ENCODE peak calls at places on chromosome 16, in seven cellular contexts. Z, D, X, J, K, Y and H are unnamed samples.
A peak's percentile ranks its signal among the peaks of the same experiment; 100 is the strongest.

GRCh38 chr16:80664226-80664625 is 123.4 kb downstream of the DYNLRB2 start:
- DNase-seq in J (no peak), X (no peak), Z (no peak), D (no peak), Y (no peak), K (no peak), H (no peak)

GRCh38 chr16:2194852-2195315 is 1.5 kb downstream of the CASKIN1 start:
- DNase-seq in K (no peak), D (peak; percentile 54), Z (no peak), Y (peak; percentile 34), J (peak; percentile 69), X (no peak), H (peak; percentile 12)

GRCh38 chr16:82481455-82481854 is 145.3 kb upstream of the CDH13 start:
- DNase-seq in X (no peak), J (no peak), Z (no peak), Y (peak; percentile 1), K (no peak), D (no peak), H (peak; percentile 5)

GRCh38 chr16:71347146-71347545 is 11.4 kb upstream of the CALB2 start:
- DNase-seq in X (no peak), D (no peak), Y (no peak), Z (no peak), K (no peak), J (no peak), H (no peak)

GRCh38 chr16:81315271-81316175 is 761 bp downstream of the GAN start:
- DNase-seq in J (peak; percentile 81), K (peak; percentile 72), X (peak; percentile 29), D (peak; percentile 62), Z (peak; percentile 54), Y (peak; percentile 61), H (peak; percentile 28)

GRCh38 chr16:2820836-2821482 is 3.9 kb downstream of the PRSS21 start:
- DNase-seq in D (no peak), X (peak; percentile 5), K (no peak), J (no peak), Z (no peak), Y (no peak), H (no peak)

GRCh38 chr16:81207076-81207475 is 31.4 kb upstream of the BCO1 start:
- DNase-seq in X (no peak), D (no peak), K (no peak), Y (no peak), J (no peak), Z (no peak), H (no peak)

GRCh38 chr16:66364117-66364958 is 2.2 kb upstream of the CDH5 start:
- DNase-seq in Z (peak; percentile 54), X (peak; percentile 79), J (no peak), D (no peak), Y (peak; percentile 45), K (peak; percentile 79), H (no peak)

GRCh38 chr16:12409700-12410099 is 394.0 kb downstream of the CPPED1 start:
- DNase-seq in D (no peak), Y (no peak), J (no peak), K (no peak), Z (no peak), X (no peak), H (no peak)

GRCh38 chr16:54482892-54483574 is 196.4 kb upstream of the IRX3 start:
- DNase-seq in K (no peak), Y (no peak), X (no peak), J (no peak), D (no peak), Z (no peak), H (no peak)

GRCh38 chr16:82181456-82182185 is 11.6 kb upstream of the MPHOSPH6 start:
- DNase-seq in K (no peak), X (no peak), J (no peak), D (no peak), Z (no peak), Y (no peak), H (no peak)

GRCh38 chr16:66544358-66544757 is 5.6 kb downstream of the TK2 start:
- DNase-seq in D (no peak), J (no peak), K (no peak), Z (no peak), X (no peak), Y (no peak), H (no peak)

GRCh38 chr16:3022697-3023414 is 886 bp downstream of the HCFC1R1 start:
- DNase-seq in Y (no peak), D (no peak), Z (peak; percentile 52), J (no peak), X (peak; percentile 46), K (peak; percentile 84), H (peak; percentile 15)

GRCh38 chr16:56669005-56669839 is at the start of gene MT1H:
- DNase-seq in D (no peak), J (no peak), X (no peak), Z (no peak), Y (no peak), K (no peak), H (no peak)

GRCh38 chr16:58678716-58679115 is 5.9 kb downstream of the SLC38A7 start:
- DNase-seq in K (peak; percentile 67), Y (no peak), J (no peak), Z (no peak), X (no peak), D (peak; percentile 43), H (no peak)

GRCh38 chr16:81238296-81239011 is at the start of gene BCO1:
- DNase-seq in Z (no peak), X (no peak), D (peak; percentile 60), K (no peak), J (peak; percentile 56), Y (peak; percentile 78), H (peak; percentile 37)

GRCh38 chr16:73092236-73092781 is 44.4 kb upstream of the ZFHX3 start:
- DNase-seq in D (no peak), Z (no peak), Y (no peak), K (no peak), X (no peak), J (no peak), H (no peak)

GRCh38 chr16:83245061-83245460 is 562.7 kb upstream of the HSBP1 start:
- DNase-seq in X (no peak), Y (peak; percentile 46), D (no peak), K (no peak), J (no peak), Z (no peak), H (peak; percentile 68)

GRCh38 chr16:72976047-72976746 is 71.7 kb downstream of the ZFHX3 start:
- DNase-seq in D (no peak), Y (no peak), K (no peak), J (peak; percentile 45), X (no peak), Z (no peak), H (no peak)

GRCh38 chr16:49280022-49280741 is 1.5 kb downstream of the CBLN1 start:
- DNase-seq in J (peak; percentile 58), X (no peak), D (no peak), Y (no peak), Z (no peak), K (no peak), H (no peak)

GRCh38 chr16:12225816-12226480 is 249.4 kb downstream of the SNX29 start:
- DNase-seq in Z (no peak), J (no peak), Y (peak; percentile 43), D (peak; percentile 4), K (no peak), X (no peak), H (no peak)

GRCh38 chr16:19419691-19420060 is 2.0 kb downstream of the TMC5 start:
- DNase-seq in J (no peak), Z (no peak), Y (peak; percentile 27), K (no peak), D (peak; percentile 85), X (no peak), H (peak; percentile 29)

DNA sequence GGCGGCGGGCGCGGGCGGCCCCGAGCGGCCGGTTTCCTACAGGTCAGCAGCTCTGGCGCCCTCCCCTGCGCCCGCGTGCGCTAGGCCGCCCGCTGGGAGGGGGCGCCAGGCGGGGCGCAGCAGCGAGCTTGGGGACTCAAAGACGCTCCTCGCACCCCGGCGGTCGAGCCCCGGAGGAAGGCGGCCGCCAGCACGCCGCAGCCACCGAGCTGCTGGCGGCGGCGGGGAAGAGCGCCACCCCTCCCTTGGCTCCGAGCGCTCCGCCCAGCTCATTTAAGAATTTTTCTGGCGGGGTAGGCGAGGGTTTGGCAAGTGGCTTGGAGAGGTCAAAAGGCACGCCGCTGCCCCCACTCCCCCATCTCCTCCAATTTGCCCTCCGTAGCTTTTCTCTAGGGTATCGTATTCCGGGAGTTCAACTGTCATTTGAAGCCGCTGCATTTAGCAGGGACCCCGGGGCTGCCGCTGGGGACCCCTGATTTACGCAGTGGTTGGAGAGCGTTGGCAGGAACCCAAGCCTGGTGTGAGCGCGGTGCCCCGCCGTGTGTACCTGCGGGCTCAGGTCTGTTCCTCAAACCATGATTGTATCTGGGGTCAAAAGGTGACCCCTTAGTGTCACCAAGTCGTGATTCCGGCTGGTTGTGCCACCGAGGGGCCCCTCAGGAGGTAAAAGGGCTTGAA is 59.5 kb upstream of the GSE1 start:
- DNase-seq in J (peak; percentile 81), X (peak; percentile 59), K (peak; percentile 83), D (peak; percentile 41), Z (peak; percentile 64), Y (peak; percentile 59), H (no peak)
- TF ChIP-seq CTCF in J (peak; percentile 18), X (no peak), K (peak; percentile 15), D (peak; percentile 22), Z (peak; percentile 44), Y (no peak), H (no peak)

GRCh38 chr16:22174642-22175041 is 12.3 kb downstream of the SDR42E2 start:
- DNase-seq in J (no peak), Z (no peak), K (no peak), X (no peak), D (no peak), Y (no peak), H (no peak)

GRCh38 chr16:22171953-22172352 is 9.6 kb downstream of the SDR42E2 start:
- DNase-seq in X (no peak), K (no peak), Z (no peak), J (no peak), D (no peak), Y (no peak), H (no peak)
- H3K4me3 ChIP-seq in X (no peak overlapping the region), K (no peak overlapping the region), Z (no peak overlapping the region), J (no peak overlapping the region), D (no peak overlapping the region), Y (no peak overlapping the region), H (no peak overlapping the region)

DNA sequence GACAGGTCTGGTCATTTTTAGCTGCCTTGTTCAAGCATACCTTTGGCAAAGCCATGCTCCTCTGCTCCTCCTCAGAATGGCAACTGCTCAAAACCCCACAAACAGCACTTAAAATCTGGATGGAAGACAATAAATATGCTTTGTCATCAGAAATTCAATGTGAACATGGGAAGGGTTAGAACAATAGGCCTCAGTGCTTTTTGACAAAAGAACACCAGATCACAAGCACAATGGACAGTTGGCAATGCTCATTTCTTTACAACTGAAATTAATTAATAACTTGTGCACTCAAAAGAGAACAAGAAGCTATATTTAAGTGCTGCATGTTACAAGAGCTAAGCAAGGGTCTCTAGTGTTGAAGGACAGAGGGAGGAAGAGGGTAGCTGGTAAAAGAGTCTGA is 495.2 kb downstream of the TOX3 start:
- DNase-seq in Z (no peak), K (no peak), Y (no peak), J (no peak), D (no peak), X (no peak), H (no peak)
- H3K27ac ChIP-seq in Z (no peak overlapping the region), K (no peak overlapping the region), Y (no peak overlapping the region), J (no peak overlapping the region), D (no peak overlapping the region), X (no peak overlapping the region), H (no peak overlapping the region)

DNA sequence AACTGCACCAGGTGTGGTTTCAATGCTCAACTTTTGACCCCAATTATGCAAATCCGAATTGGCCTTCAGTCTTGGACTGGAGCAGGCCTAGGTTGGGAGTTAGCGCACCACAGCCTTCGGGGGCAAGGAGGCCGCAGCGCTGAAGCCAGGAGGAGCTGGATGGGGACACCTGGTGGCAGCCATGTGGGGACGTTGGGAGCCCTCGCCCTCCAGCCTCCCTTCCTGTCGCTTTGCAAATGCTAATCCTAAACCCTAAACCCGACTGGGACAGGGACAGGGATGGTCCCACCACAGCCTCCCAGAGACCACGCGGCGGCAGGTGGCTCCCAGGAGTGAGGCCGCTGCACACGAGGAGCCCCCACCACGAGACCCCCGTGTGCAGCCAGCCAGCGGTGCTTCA is 58.7 kb downstream of the KLHDC4 start:
- DNase-seq in X (no peak), J (no peak), Y (no peak), K (no peak), Z (no peak), D (no peak), H (no peak)
- TF ChIP-seq CTCF in X (no peak), J (no peak), Y (no peak), K (no peak), Z (no peak), D (no peak), H (peak; percentile 15)